ENCODE peak calls at places on chromosomes 6 and 20, in nine cellular contexts. D is neural crest cell, X is dorsolateral prefrontal cortex, M is BE2C, I is astrocyte, T is brain microvascular endothelial cell, K is osteocyte, Y is fibroblast of mammary gland, F is type B pancreatic cell. W is an unnamed sample.

GRCh38 chr20:60481742-60482133 is 523.5 kb downstream of the CDH26 start:
- DNase-seq in T (no peak), D (no peak), Y (no peak), X (no peak), I (no peak), F (no peak), M (no peak), K (no peak), W (no peak)

GRCh38 chr20:24492698-24493097 is 23.3 kb downstream of the SYNDIG1 start:
- DNase-seq in T (no peak), Y (no peak), X (no peak), M (no peak), D (no peak), K (no peak), F (no peak), I (no peak), W (no peak)

GRCh38 chr6:53794720-53795253 is at the start of gene LRRC1:
- DNase-seq in K (peak), I (peak), M (peak), Y (peak), T (peak), D (peak), X (peak), F (peak), W (peak)

GRCh38 chr6:119161450-119161849 is 83.0 kb upstream of the FAM184A start:
- DNase-seq in I (no peak), K (no peak), D (no peak), Y (no peak), X (no peak), T (no peak), F (no peak), M (no peak), W (no peak)

GRCh38 chr6:1895721-1896120 is 286.0 kb downstream of the FOXC1 start:
- DNase-seq in X (no peak), D (no peak), F (no peak), M (no peak), T (no peak), K (no peak), I (peak), Y (peak), W (no peak)

GRCh38 chr6:108222064-108222463 is 38.8 kb downstream of the SNX3 start:
- DNase-seq in F (no peak), X (no peak), M (no peak), Y (no peak), K (no peak), I (no peak), T (no peak), D (no peak), W (no peak)

GRCh38 chr20:57478176-57478575 is 46.8 kb downstream of the CTCFL start:
- DNase-seq in M (no peak), I (no peak), X (no peak), D (no peak), T (no peak), K (no peak), Y (no peak), F (no peak), W (no peak)

GRCh38 chr20:32465092-32465900 is 107.2 kb downstream of the ASXL1 start:
- DNase-seq in F (no peak), I (peak), Y (peak), K (no peak), M (peak), X (no peak), T (peak), D (peak), W (no peak)

GRCh38 chr6:84762220-84762940 is 2.0 kb downstream of the TBX18 start:
- DNase-seq in D (no peak), Y (peak), F (no peak), K (no peak), I (peak), T (no peak), M (peak), X (no peak), W (no peak)

DNA sequence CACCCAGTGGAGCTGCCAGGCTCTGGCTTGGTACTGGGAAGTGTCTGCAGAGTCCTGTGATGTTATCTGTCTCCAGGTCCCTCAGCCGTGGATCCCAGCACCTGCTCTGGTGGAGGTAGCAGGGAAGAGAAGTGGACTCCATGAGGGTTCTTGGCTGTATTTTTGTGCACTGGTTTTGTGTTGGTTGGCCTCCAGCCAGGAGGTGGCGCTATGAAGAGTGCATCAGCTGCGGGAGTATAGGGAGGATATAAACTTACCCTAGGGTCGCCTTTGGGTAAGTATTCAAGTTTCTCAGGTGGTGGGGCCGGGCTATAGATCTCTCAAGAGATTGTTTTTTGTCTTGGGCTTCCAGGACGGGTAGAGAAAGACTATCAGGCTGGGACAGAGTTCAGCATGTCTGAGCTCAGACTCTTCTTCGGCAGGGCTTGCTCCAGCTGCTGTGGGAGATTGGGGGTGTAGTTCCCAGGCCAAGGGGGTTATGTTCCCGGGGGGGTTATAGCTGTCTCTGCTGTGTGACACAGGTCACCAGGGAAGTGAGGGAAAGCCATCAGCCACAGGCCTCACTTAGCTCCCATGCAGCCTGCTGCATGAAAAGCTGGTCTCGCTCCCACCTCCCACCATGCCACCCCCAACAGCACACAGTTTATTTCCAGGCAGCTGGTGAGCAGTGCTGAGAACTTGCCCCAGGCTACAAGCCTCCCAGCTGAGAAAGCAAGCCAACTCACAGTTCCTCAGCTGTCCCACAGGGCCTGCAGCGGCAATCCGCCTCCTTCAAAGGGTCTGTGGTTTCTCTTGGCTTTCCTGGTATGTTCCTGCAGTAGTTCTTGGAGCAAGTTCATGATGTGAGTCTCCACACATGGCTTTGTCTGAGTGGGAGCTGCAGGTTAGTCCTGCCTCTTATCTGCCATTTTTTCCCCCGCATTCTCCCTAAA is 115.7 kb downstream of the AIG1 start:
- DNase-seq in M (peak), I (peak), K (peak), T (peak), D (no peak), X (peak), Y (peak), F (no peak), W (no peak)
- TF ChIP-seq CTCF in M (peak), I (peak), K (peak), T (peak), D (no peak), X (no peak), Y (peak), F (no peak), W (no peak)

GRCh38 chr20:44460795-44461141 is 14.9 kb upstream of the TTPAL start:
- DNase-seq in X (no peak), Y (peak), F (no peak), D (no peak), M (peak), I (no peak), T (no peak), K (no peak), W (no peak)
- TF ChIP-seq CTCF in X (peak), Y (peak), F (peak), D (peak), M (peak), I (peak), T (peak), K (peak), W (peak)

GRCh38 chr6:145138469-145139185 is 596.7 kb downstream of the EPM2A start:
- DNase-seq in T (no peak), M (no peak), F (no peak), I (no peak), K (no peak), X (no peak), Y (no peak), D (no peak), W (no peak)

GRCh38 chr6:145135702-145136101 is 599.6 kb downstream of the EPM2A start:
- DNase-seq in Y (no peak), I (no peak), M (no peak), D (no peak), T (no peak), K (no peak), F (no peak), X (no peak), W (no peak)

GRCh38 chr6:145139895-145140294 is 595.4 kb downstream of the EPM2A start:
- DNase-seq in F (no peak), M (no peak), I (no peak), X (no peak), D (no peak), K (no peak), T (no peak), Y (no peak), W (no peak)

GRCh38 chr6:145139451-145139850 is 595.9 kb downstream of the EPM2A start:
- DNase-seq in I (peak), X (no peak), K (no peak), M (no peak), F (no peak), D (no peak), T (no peak), Y (peak), W (no peak)

GRCh38 chr6:145137425-145137824 is 597.9 kb downstream of the EPM2A start:
- DNase-seq in X (no peak), M (no peak), I (no peak), D (no peak), F (no peak), T (peak), Y (peak), K (no peak), W (no peak)
- TF ChIP-seq CTCF in X (no peak), M (peak), I (peak), D (peak), F (peak), T (no peak), Y (peak), K (peak), W (peak)

GRCh38 chr6:7086488-7086887 is 21.3 kb upstream of the RREB1 start:
- DNase-seq in F (no peak), T (no peak), Y (peak), M (no peak), D (no peak), I (no peak), X (no peak), K (no peak), W (no peak)
- TF ChIP-seq CTCF in F (no peak), T (no peak), Y (peak), M (no peak), D (no peak), I (no peak), X (no peak), K (no peak), W (no peak)

DNA sequence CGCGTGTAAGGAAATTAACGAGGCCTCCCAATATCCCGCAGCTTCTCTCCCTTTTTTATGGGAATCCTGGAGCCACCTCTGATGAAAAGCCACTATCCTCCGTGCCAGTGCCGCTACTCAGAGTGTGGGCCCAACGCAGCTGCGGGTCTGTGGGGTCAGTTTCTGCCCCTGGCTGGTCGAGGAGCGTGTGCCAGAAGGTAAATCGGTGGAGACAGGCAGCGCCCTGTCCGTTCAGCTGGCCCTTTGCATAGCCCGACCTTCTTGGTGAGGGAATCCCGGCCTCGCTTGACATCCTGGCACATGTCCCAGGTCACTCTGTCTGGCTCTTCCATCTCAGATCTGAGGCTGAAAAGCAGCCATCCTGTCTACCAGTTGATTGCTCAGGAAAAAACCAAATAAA is 4.6 kb downstream of the THBS2 start:
- DNase-seq in T (no peak), I (no peak), F (no peak), M (no peak), X (no peak), K (no peak), D (no peak), Y (no peak), W (no peak)
- TF ChIP-seq CTCF in T (no peak), I (no peak), F (no peak), M (no peak), X (no peak), K (no peak), D (no peak), Y (no peak), W (no peak)

GRCh38 chr6:104995989-104996617 is 39.2 kb downstream of the LIN28B start:
- DNase-seq in D (no peak), T (no peak), K (no peak), M (no peak), X (no peak), Y (peak), I (peak), F (no peak), W (no peak)
- TF ChIP-seq CTCF in D (no peak), T (no peak), K (peak), M (no peak), X (peak), Y (peak), I (peak), F (no peak), W (no peak)

GRCh38 chr6:61810047-61810446 is 476.0 kb downstream of the KHDRBS2 start:
- DNase-seq in F (no peak), M (no peak), T (no peak), Y (no peak), X (no peak), D (no peak), I (no peak), K (no peak), W (no peak)

DNA sequence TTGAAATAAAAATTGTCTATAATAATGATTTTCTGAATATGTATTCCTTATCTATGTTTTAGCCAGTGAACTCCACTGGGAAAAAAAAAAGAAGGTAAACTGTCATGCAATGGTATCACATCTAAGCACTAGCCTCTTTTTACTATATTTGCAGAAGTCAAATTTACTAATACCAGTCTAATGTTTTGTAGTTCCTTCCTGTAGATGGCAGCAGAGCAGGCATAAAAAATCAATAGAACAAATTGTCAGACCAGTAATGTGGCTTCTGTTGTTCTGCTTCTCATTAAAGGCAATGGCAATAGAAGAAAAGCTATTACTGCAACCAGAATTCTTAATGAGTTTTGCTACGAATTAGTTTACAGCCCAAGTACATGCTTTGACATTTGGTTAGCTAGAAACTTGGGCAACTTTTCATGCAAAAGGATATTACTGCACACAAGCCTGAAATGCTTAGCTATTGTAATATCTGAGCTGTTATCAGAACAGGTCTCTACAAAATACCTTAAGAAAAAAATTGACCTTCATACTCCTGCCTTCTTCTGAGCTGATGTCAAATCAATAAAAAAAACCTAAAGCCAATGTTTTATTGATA is 476.9 kb downstream of the KHDRBS2 start:
- DNase-seq in K (no peak), X (no peak), Y (peak), T (peak), M (no peak), I (no peak), D (no peak), F (no peak), W (no peak)
- TF ChIP-seq CTCF in K (peak), X (peak), Y (peak), T (peak), M (peak), I (peak), D (peak), F (peak), W (peak)

W was measured in progenitor cell of endocrine pancreas.